ENCODE peak calls at places on chromosomes 6 and 20, in five cellular contexts. O, H, X, P and D are unnamed samples.

GRCh38 chr6:136471372-136471771 is 78.8 kb downstream of the MAP7 start:
- DNase-seq in O (no peak), H (no peak), X (no peak), P (no peak), D (peak)

GRCh38 chr20:33710681-33711445 is 9.2 kb downstream of the PXMP4 start:
- DNase-seq in O (no peak), H (no peak), X (no peak), P (no peak), D (no peak)

GRCh38 chr20:38986663-38987062 is 24.5 kb downstream of the DHX35 start:
- DNase-seq in O (no peak), H (no peak), X (no peak), P (no peak), D (no peak)

GRCh38 chr20:33896509-33896908 is 85.4 kb downstream of the CHMP4B start:
- DNase-seq in O (no peak), H (no peak), X (no peak), P (no peak), D (no peak)

GRCh38 chr6:159252955-159253508 is 83.8 kb downstream of the FNDC1 start:
- DNase-seq in O (peak), H (no peak), X (no peak), P (peak), D (peak)

GRCh38 chr20:52313335-52313963 is 121.9 kb upstream of the ZFP64 start:
- DNase-seq in O (peak), H (no peak), X (no peak), P (peak), D (peak)

GRCh38 chr20:11777861-11778570 is 139.7 kb upstream of the BTBD3 start:
- DNase-seq in O (no peak), H (no peak), X (no peak), P (no peak), D (no peak)

GRCh38 chr20:13119583-13119982 is 101.5 kb upstream of the ISM1 start:
- DNase-seq in O (peak), H (peak), X (no peak), P (peak), D (peak)

GRCh38 chr6:169326067-169326799 is 72.6 kb upstream of the THBS2 start:
- DNase-seq in O (peak), H (no peak), X (peak), P (no peak), D (peak)

GRCh38 chr6:6688283-6688682 is 99.8 kb downstream of the LY86 start:
- DNase-seq in O (no peak), H (no peak), X (no peak), P (no peak), D (peak)

GRCh38 chr20:32820698-32821378 is 1.1 kb downstream of the MAPRE1 start:
- DNase-seq in O (peak), H (no peak), X (no peak), P (no peak), D (no peak)

GRCh38 chr6:11918021-11918738 is 93.9 kb upstream of the HIVEP1 start:
- DNase-seq in O (no peak), H (no peak), X (no peak), P (peak), D (peak)

GRCh38 chr6:163867518-163868292 is 453.2 kb downstream of the QKI start:
- DNase-seq in O (no peak), H (no peak), X (no peak), P (no peak), D (no peak)

GRCh38 chr6:149766156-149766768 is 16.7 kb downstream of the PCMT1 start:
- DNase-seq in O (no peak), H (no peak), X (no peak), P (peak), D (peak)

GRCh38 chr20:1328680-1329330 is at the start of gene SDCBP2:
- DNase-seq in O (no peak), H (peak), X (no peak), P (peak), D (no peak)

GRCh38 chr20:22453244-22454080 is 130.9 kb downstream of the FOXA2 start:
- DNase-seq in O (peak), H (no peak), X (no peak), P (peak), D (no peak)

GRCh38 chr20:53735536-53736050 is 142.0 kb upstream of the ZNF217 start:
- DNase-seq in O (peak), H (no peak), X (no peak), P (peak), D (no peak)

GRCh38 chr6:74585779-74586178 is 620.1 kb downstream of the COL12A1 start:
- DNase-seq in O (no peak), H (no peak), X (no peak), P (no peak), D (no peak)

GRCh38 chr6:138493413-138493812 is 5.9 kb downstream of the NHSL1 start:
- DNase-seq in O (peak), H (peak), X (no peak), P (no peak), D (no peak)

GRCh38 chr20:58993332-58994248 is 12.5 kb downstream of the NELFCD start:
- DNase-seq in O (no peak), H (no peak), X (no peak), P (no peak), D (no peak)

GRCh38 chr6:100258752-100259151 is 206.0 kb downstream of the SIM1 start:
- DNase-seq in O (no peak), H (no peak), X (no peak), P (no peak), D (peak)

GRCh38 chr6:52420668-52421358 is 671 bp downstream of the EFHC1 start:
- DNase-seq in O (peak), H (no peak), X (peak), P (peak), D (no peak)

GRCh38 chr6:88916615-88917198 is 46.7 kb downstream of the RNGTT start:
- DNase-seq in O (no peak), H (no peak), X (no peak), P (no peak), D (peak)

GRCh38 chr6:134097114-134097707 is 44.8 kb upstream of the SLC2A12 start:
- DNase-seq in O (peak), H (peak), X (peak), P (peak), D (peak)

GRCh38 chr6:75579951-75580350 is 21.7 kb upstream of the SENP6 start:
- DNase-seq in O (no peak), H (no peak), X (no peak), P (no peak), D (no peak)

GRCh38 chr6:87870606-87871005 is 168.6 kb upstream of the AKIRIN2 start:
- DNase-seq in O (no peak), H (no peak), X (no peak), P (no peak), D (no peak)

GRCh38 chr6:16058188-16058780 is 70.6 kb upstream of the MYLIP start:
- DNase-seq in O (no peak), H (no peak), X (no peak), P (no peak), D (no peak)